ENCODE peak calls at places on chromosomes 1 and 21, in nine cellular contexts. I is neural progenitor cell, A is MM.1S, O is hepatocyte, T is IMR-90, D is keratinocyte, J is HepG2, G is OCI-LY7, L is HCT116. U is an unnamed sample.

GRCh38 chr1:58430355-58431335 is 115.9 kb downstream of the OMA1 start:
- DNase-seq in I (no peak), A (no peak), O (no peak), T (no peak), D (no peak), J (no peak), G (no peak), L (no peak), U (no peak)

GRCh38 chr1:114025609-114026401 is 46.5 kb downstream of the OLFML3 start:
- DNase-seq in I (no peak), A (no peak), O (no peak), T (peak), D (no peak), J (no peak), G (no peak), L (no peak), U (no peak)

GRCh38 chr1:103788377-103788776 is 38.7 kb downstream of the AMY1C start:
- DNase-seq in I (no peak), A (no peak), O (no peak), T (no peak), D (no peak), J (no peak), G (peak), L (no peak), U (no peak)

GRCh38 chr1:201250326-201251011 is 32.8 kb upstream of the PKP1 start:
- DNase-seq in I (no peak), A (peak), O (no peak), T (no peak), D (no peak), J (no peak), G (no peak), L (no peak), U (no peak)

GRCh38 chr1:161994153-161994814 is 29.4 kb downstream of the OLFML2B start:
- DNase-seq in I (no peak), A (no peak), O (no peak), T (peak), D (no peak), J (no peak), G (no peak), L (no peak), U (no peak)

GRCh38 chr1:983736-984475 is 2.0 kb upstream of the PERM1 start:
- DNase-seq in I (peak), A (no peak), O (peak), T (no peak), D (no peak), J (no peak), G (peak), L (no peak), U (no peak)

GRCh38 chr21:44370027-44370735 is 16.8 kb downstream of the TRPM2 start:
- DNase-seq in I (peak), A (no peak), O (peak), T (peak), D (no peak), J (peak), G (no peak), L (no peak), U (peak)

GRCh38 chr1:46595127-46595526 is 8.9 kb downstream of the MKNK1 start:
- DNase-seq in I (no peak), A (no peak), O (no peak), T (no peak), D (no peak), J (no peak), G (no peak), L (no peak), U (no peak)

GRCh38 chr1:162922196-162922595 is 61.2 kb upstream of the CCDC190 start:
- DNase-seq in I (no peak), A (no peak), O (no peak), T (no peak), D (no peak), J (no peak), G (no peak), L (no peak), U (no peak)

GRCh38 chr1:41647202-41648135 is 163.0 kb upstream of the EDN2 start:
- DNase-seq in I (no peak), A (no peak), O (no peak), T (no peak), D (no peak), J (no peak), G (no peak), L (no peak), U (no peak)

GRCh38 chr1:61079898-61080336 is 2.4 kb upstream of the NFIA start:
- DNase-seq in I (peak), A (no peak), O (peak), T (peak), D (no peak), J (peak), G (no peak), L (peak), U (peak)

GRCh38 chr21:41307219-41307618 is 9.4 kb upstream of the FAM3B start:
- DNase-seq in I (no peak), A (no peak), O (no peak), T (no peak), D (no peak), J (no peak), G (no peak), L (no peak), U (no peak)

GRCh38 chr1:66437136-66437401 is 96.9 kb upstream of the SGIP1 start:
- DNase-seq in I (no peak), A (peak), O (no peak), T (no peak), D (no peak), J (no peak), G (no peak), L (no peak), U (peak)

GRCh38 chr1:77385551-77385950 is 103.7 kb downstream of the AK5 start:
- DNase-seq in I (no peak), A (no peak), O (no peak), T (peak), D (no peak), J (no peak), G (no peak), L (no peak), U (no peak)

GRCh38 chr1:64328195-64328594 is 124.8 kb downstream of the UBE2U start:
- DNase-seq in I (no peak), A (no peak), O (no peak), T (no peak), D (no peak), J (no peak), G (no peak), L (no peak), U (no peak)

GRCh38 chr1:2383576-2383975 is 7.8 kb downstream of the MORN1 start:
- DNase-seq in I (no peak), A (no peak), O (no peak), T (no peak), D (no peak), J (no peak), G (no peak), L (no peak), U (no peak)

GRCh38 chr1:109781807-109782206 is 18.1 kb upstream of the EPS8L3 start:
- DNase-seq in I (no peak), A (no peak), O (no peak), T (no peak), D (no peak), J (no peak), G (no peak), L (no peak), U (no peak)

GRCh38 chr1:89605692-89606091 is 27.2 kb upstream of the LRRC8C start:
- DNase-seq in I (no peak), A (no peak), O (no peak), T (peak), D (no peak), J (peak), G (no peak), L (peak), U (peak)

GRCh38 chr1:107626075-107626796 is 338.7 kb downstream of the VAV3 start:
- DNase-seq in I (no peak), A (no peak), O (no peak), T (no peak), D (no peak), J (no peak), G (no peak), L (no peak), U (no peak)

GRCh38 chr1:153547560-153548551 is 1.2 kb downstream of the S100A3 start:
- DNase-seq in I (no peak), A (no peak), O (no peak), T (no peak), D (no peak), J (no peak), G (no peak), L (no peak), U (peak)

GRCh38 chr1:153545067-153546055 is at the start of gene S100A4:
- DNase-seq in I (peak), A (peak), O (peak), T (peak), D (no peak), J (peak), G (peak), L (peak), U (peak)

GRCh38 chr1:153544453-153545066 is 1.0 kb downstream of the S100A4 start:
- DNase-seq in I (no peak), A (no peak), O (no peak), T (no peak), D (no peak), J (no peak), G (no peak), L (no peak), U (no peak)

GRCh38 chr1:153546796-153547559 is 1.4 kb upstream of the S100A4 start:
- DNase-seq in I (no peak), A (no peak), O (no peak), T (no peak), D (no peak), J (no peak), G (no peak), L (no peak), U (peak)

DNA sequence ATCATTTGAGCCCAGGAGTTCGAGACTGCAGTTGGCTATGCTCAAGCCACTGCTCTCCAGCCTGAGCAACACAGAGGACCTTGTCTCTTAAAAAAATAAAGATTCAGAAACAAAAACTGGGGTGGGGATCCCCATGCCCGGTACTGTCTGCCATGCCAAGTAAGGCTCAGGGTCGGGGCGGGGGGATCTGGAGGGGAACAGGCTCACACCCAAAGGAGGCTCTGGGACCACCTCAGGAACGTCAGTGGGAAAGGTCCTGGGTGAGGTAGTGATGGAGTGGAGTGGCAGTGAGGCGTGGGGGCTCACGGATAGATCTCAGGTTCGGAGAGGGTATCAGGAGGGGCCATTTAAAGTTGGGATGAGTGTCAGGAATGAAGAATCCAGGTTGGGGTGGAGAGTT is 765 bp upstream of the S100A4 start:
- DNase-seq in I (no peak), A (no peak), O (no peak), T (no peak), D (no peak), J (no peak), G (no peak), L (no peak), U (no peak)
- H3K4me3 ChIP-seq in I (no peak), A (no peak), O (no peak), T (no peak), D (no peak), J (no peak), G (no peak), L (peak), U (no peak)

GRCh38 chr1:242477944-242478343 is 46.6 kb downstream of the PLD5 start:
- DNase-seq in I (no peak), A (no peak), O (peak), T (no peak), D (no peak), J (no peak), G (no peak), L (no peak), U (no peak)
- H2AFZ ChIP-seq in I (no peak), A (no peak), O (no peak), T (no peak), D (no peak), J (no peak), G (no peak), L (no peak), U (no peak)

GRCh38 chr1:25624604-25625003 is 8.0 kb downstream of the MAN1C1 start:
- DNase-seq in I (no peak), A (no peak), O (no peak), T (no peak), D (no peak), J (no peak), G (no peak), L (no peak), U (no peak)
- TF ChIP-seq CTCF in I (no peak), A (no peak), O (no peak), T (no peak), D (no peak), J (no peak), G (no peak), L (no peak), U (no peak)

GRCh38 chr21:37257526-37257966 is 9.6 kb downstream of the VPS26C start:
- DNase-seq in I (no peak), A (no peak), O (no peak), T (peak), D (no peak), J (peak), G (no peak), L (no peak), U (no peak)

GRCh38 chr21:37249112-37249904 is 17.8 kb downstream of the VPS26C start:
- DNase-seq in I (no peak), A (no peak), O (no peak), T (no peak), D (no peak), J (no peak), G (no peak), L (no peak), U (no peak)

GRCh38 chr21:37259426-37259825 is 7.7 kb downstream of the VPS26C start:
- DNase-seq in I (no peak), A (no peak), O (no peak), T (peak), D (no peak), J (no peak), G (no peak), L (no peak), U (no peak)

GRCh38 chr21:37257967-37258877 is 8.9 kb downstream of the VPS26C start:
- DNase-seq in I (peak), A (no peak), O (peak), T (peak), D (no peak), J (peak), G (no peak), L (no peak), U (peak)

GRCh38 chr21:37253991-37254390 is 13.1 kb downstream of the VPS26C start:
- DNase-seq in I (no peak), A (no peak), O (no peak), T (peak), D (no peak), J (no peak), G (no peak), L (no peak), U (no peak)
- H3K4me3 ChIP-seq in I (no peak), A (no peak), O (no peak), T (no peak), D (no peak), J (no peak), G (no peak), L (no peak), U (no peak)

GRCh38 chr1:155989992-155990325 is 11.6 kb upstream of the ARHGEF2 start:
- DNase-seq in I (no peak), A (no peak), O (no peak), T (no peak), D (no peak), J (no peak), G (no peak), L (no peak), U (no peak)

GRCh38 chr1:155989242-155989991 is 11.1 kb upstream of the ARHGEF2 start:
- DNase-seq in I (peak), A (peak), O (peak), T (peak), D (no peak), J (peak), G (peak), L (no peak), U (peak)

GRCh38 chr1:155996166-155996565 is 17.8 kb upstream of the ARHGEF2 start:
- DNase-seq in I (no peak), A (no peak), O (no peak), T (no peak), D (no peak), J (no peak), G (no peak), L (no peak), U (no peak)

GRCh38 chr1:155993595-155993994 is 15.2 kb upstream of the ARHGEF2 start:
- DNase-seq in I (no peak), A (no peak), O (no peak), T (no peak), D (no peak), J (no peak), G (no peak), L (no peak), U (no peak)

GRCh38 chr1:155990340-155990739 is 12.0 kb upstream of the ARHGEF2 start:
- DNase-seq in I (no peak), A (no peak), O (no peak), T (no peak), D (no peak), J (no peak), G (no peak), L (no peak), U (no peak)
- H2AFZ ChIP-seq in I (no peak), A (no peak), O (no peak), T (no peak), D (no peak), J (no peak), G (peak), L (no peak), U (no peak)

GRCh38 chr1:181104042-181104789 is 15.7 kb downstream of the IER5 start:
- DNase-seq in I (no peak), A (peak), O (no peak), T (no peak), D (no peak), J (no peak), G (no peak), L (no peak), U (no peak)
- TF ChIP-seq CTCF in I (no peak), A (no peak), O (no peak), T (peak), D (peak), J (no peak), G (no peak), L (peak), U (peak)